ENCODE peak calls at places on chromosome 2, in four cellular contexts. Q, D, O and N are unnamed samples.
A peak's percentile ranks its signal among the peaks of the same experiment; 100 is the strongest.

GRCh38 chr2:102703748-102704147 is 58.1 kb upstream of the TMEM182 start:
- DNase-seq in Q (no peak), D (no peak), O (no peak), N (peak; percentile 28)

GRCh38 chr2:112182581-112183034 is 44.4 kb downstream of the FBLN7 start:
- DNase-seq in Q (no peak), D (no peak), O (no peak), N (peak; percentile 66)

GRCh38 chr2:203681978-203682377 is 24.5 kb upstream of the CD28 start:
- DNase-seq in Q (no peak), D (peak; percentile 78), O (no peak), N (no peak)

GRCh38 chr2:222878284-222878876 is 17.5 kb downstream of the ACSL3 start:
- DNase-seq in Q (no peak), D (no peak), O (no peak), N (no peak)

GRCh38 chr2:29430382-29431112 is 315.3 kb downstream of the CLIP4 start:
- DNase-seq in Q (no peak), D (no peak), O (no peak), N (no peak)

GRCh38 chr2:40147360-40147759 is 304.5 kb downstream of the SLC8A1 start:
- DNase-seq in Q (no peak), D (no peak), O (no peak), N (no peak)

GRCh38 chr2:135245055-135245454 is 193.0 kb downstream of the RAB3GAP1 start:
- DNase-seq in Q (no peak), D (no peak), O (peak; percentile 68), N (peak; percentile 48)

GRCh38 chr2:173678186-173678585 is 287.0 kb downstream of the SP3 start:
- DNase-seq in Q (no peak), D (no peak), O (no peak), N (no peak)

GRCh38 chr2:224520064-224520463 is 65.1 kb downstream of the CUL3 start:
- DNase-seq in Q (peak; percentile 41), D (no peak), O (peak; percentile 54), N (no peak)

GRCh38 chr2:150469706-150470105 is 17.8 kb downstream of the RND3 start:
- DNase-seq in Q (no peak), D (no peak), O (no peak), N (no peak)

GRCh38 chr2:183665976-183666375 is 541.7 kb downstream of the NUP35 start:
- DNase-seq in Q (no peak), D (no peak), O (no peak), N (no peak)

GRCh38 chr2:205323929-205324328 is 358.4 kb upstream of the NRP2 start:
- DNase-seq in Q (no peak), D (no peak), O (no peak), N (no peak)

GRCh38 chr2:151544449-151544848 is 134.7 kb downstream of the RIF1 start:
- DNase-seq in Q (no peak), D (no peak), O (no peak), N (no peak)

GRCh38 chr2:156405586-156405985 is 30.6 kb upstream of the GPD2 start:
- DNase-seq in Q (no peak), D (no peak), O (peak; percentile 1), N (no peak)

GRCh38 chr2:24558781-24559540 is 67.9 kb downstream of the NCOA1 start:
- DNase-seq in Q (no peak), D (no peak), O (no peak), N (no peak)

GRCh38 chr2:63057249-63058148 is 6.9 kb downstream of the OTX1 start:
- DNase-seq in Q (no peak), D (no peak), O (no peak), N (no peak)

GRCh38 chr2:63056309-63057065 is 5.9 kb downstream of the OTX1 start:
- DNase-seq in Q (no peak), D (peak; percentile 78), O (no peak), N (no peak)

GRCh38 chr2:63053889-63054725 is 3.5 kb downstream of the OTX1 start:
- DNase-seq in Q (no peak), D (no peak), O (no peak), N (no peak)

GRCh38 chr2:63054812-63055509 is 4.3 kb downstream of the OTX1 start:
- DNase-seq in Q (no peak), D (no peak), O (no peak), N (no peak)

DNA sequence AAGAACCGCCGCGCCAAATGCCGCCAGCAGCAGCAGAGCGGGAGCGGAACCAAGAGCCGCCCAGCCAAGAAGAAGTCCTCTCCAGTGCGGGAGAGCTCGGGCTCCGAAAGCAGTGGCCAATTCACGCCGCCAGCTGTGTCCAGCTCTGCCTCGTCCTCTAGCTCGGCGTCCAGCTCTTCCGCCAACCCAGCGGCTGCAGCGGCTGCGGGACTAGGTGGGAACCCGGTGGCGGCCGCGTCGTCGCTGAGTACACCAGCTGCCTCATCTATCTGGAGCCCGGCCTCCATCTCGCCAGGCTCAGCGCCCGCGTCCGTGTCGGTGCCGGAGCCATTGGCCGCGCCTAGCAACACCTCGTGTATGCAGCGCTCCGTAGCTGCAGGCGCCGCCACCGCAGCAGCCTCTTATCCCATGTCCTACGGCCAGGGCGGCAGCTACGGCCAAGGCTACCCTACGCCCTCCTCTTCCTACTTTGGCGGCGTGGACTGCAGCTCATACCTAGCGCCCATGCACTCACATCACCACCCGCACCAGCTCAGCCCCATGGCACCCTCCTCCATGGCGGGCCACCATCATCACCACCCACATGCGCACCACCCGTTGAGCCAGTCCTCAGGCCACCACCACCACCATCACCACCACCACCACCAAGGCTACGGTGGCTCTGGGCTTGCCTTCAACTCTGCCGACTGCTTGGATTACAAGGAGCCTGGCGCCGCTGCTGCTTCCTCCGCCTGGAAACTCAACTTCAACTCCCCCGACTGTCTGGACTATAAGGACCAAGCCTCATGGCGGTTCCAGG is 5.1 kb downstream of the OTX1 start:
- DNase-seq in Q (no peak), D (peak; percentile 78), O (no peak), N (no peak)
- H3K4me3 ChIP-seq in Q (peak overlapping the region; percentile 20), D (no peak overlapping the region), O (no peak overlapping the region), N (no peak overlapping the region)

GRCh38 chr2:100008960-100009359 is 133.4 kb downstream of the AFF3 start:
- DNase-seq in Q (peak; percentile 80), D (no peak), O (no peak), N (no peak)
- H3K4me3 ChIP-seq in Q (no peak overlapping the region), D (no peak overlapping the region), O (no peak overlapping the region), N (no peak overlapping the region)

DNA sequence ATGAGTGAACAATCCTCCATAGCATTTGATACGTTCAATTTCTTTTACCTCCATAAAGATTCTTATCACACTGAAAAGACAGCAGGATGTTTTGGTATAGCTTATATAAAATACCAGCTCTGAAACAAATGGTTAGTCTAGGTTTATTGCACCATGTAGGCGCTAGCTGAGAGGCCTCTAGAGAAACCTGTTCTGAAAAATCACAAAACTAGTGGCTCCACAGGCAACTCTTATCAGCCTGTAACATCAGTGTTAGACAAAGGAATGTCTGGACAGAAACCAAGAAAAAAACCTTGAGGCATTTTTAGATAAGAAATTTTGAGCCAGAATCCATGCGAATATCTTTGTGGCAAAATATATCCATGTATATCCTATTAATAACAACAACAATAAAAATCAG is 440.4 kb upstream of the MAP2 start:
- DNase-seq in Q (no peak), D (no peak), O (no peak), N (no peak)
- H3K4me3 ChIP-seq in Q (no peak overlapping the region), D (no peak overlapping the region), O (no peak overlapping the region), N (no peak overlapping the region)

GRCh38 chr2:101538076-101538475 is 63.2 kb upstream of the RFX8 start:
- DNase-seq in Q (no peak), D (no peak), O (no peak), N (no peak)

GRCh38 chr2:101528501-101528900 is 53.6 kb upstream of the RFX8 start:
- DNase-seq in Q (no peak), D (no peak), O (no peak), N (no peak)

GRCh38 chr2:101533611-101534601 is 59.0 kb upstream of the RFX8 start:
- DNase-seq in Q (no peak), D (no peak), O (no peak), N (no peak)
- H3K4me3 ChIP-seq in Q (no peak overlapping the region), D (no peak overlapping the region), O (no peak overlapping the region), N (no peak overlapping the region)

GRCh38 chr2:45011621-45012602 is 2.7 kb upstream of the SIX2 start:
- DNase-seq in Q (no peak), D (no peak), O (no peak), N (no peak)

GRCh38 chr2:45008296-45009129 is 739 bp downstream of the SIX2 start:
- DNase-seq in Q (no peak), D (peak; percentile 81), O (no peak), N (no peak)

GRCh38 chr2:45009303-45009927 is at the start of gene SIX2:
- DNase-seq in Q (peak; percentile 36), D (peak; percentile 96), O (peak; percentile 99), N (no peak)

GRCh38 chr2:45010706-45011036 is 1.4 kb upstream of the SIX2 start:
- DNase-seq in Q (no peak), D (no peak), O (no peak), N (no peak)

GRCh38 chr2:45009928-45010705 is 865 bp upstream of the SIX2 start:
- DNase-seq in Q (no peak), D (peak; percentile 94), O (peak; percentile 74), N (no peak)
- H3K4me3 ChIP-seq in Q (peak overlapping the region; percentile 54), D (peak overlapping the region; percentile 46), O (peak overlapping the region; percentile 59), N (peak overlapping the region; percentile 27)

GRCh38 chr2:110780461-110780860 is 48.1 kb downstream of the ACOXL start:
- DNase-seq in Q (no peak), D (no peak), O (no peak), N (no peak)
- H3K4me3 ChIP-seq in Q (no peak overlapping the region), D (no peak overlapping the region), O (no peak overlapping the region), N (no peak overlapping the region)

DNA sequence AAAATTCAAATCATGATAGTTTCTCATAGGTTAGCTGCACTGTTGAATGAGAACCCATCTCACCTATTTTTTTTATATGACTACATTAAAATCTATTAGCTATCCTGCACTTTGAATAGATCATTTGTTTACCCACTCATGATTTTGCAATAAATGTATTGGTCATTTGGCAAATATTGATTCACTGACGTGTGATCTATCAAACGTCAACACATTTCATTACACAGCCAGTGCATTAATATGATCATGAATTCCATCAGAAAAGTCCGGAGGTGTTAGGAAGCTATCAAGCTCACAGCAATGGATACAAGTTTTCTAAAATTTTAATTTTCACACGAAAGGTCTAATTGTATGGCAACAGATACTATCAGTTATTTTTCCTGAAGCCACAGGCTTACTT is 128.2 kb upstream of the ID2 start:
- DNase-seq in Q (no peak), D (no peak), O (no peak), N (no peak)
- H3K4me3 ChIP-seq in Q (no peak overlapping the region), D (no peak overlapping the region), O (no peak overlapping the region), N (no peak overlapping the region)

GRCh38 chr2:85597241-85597640 is 1.7 kb downstream of the RNF181 start:
- DNase-seq in Q (no peak), D (no peak), O (no peak), N (no peak)
- H3K4me3 ChIP-seq in Q (peak overlapping the region; percentile 100), D (no peak overlapping the region), O (no peak overlapping the region), N (no peak overlapping the region)

GRCh38 chr2:168192839-168193616 is 54.4 kb downstream of the STK39 start:
- DNase-seq in Q (no peak), D (no peak), O (no peak), N (peak; percentile 92)
- H3K4me3 ChIP-seq in Q (no peak overlapping the region), D (no peak overlapping the region), O (no peak overlapping the region), N (peak overlapping the region; percentile 25)